ENCODE peak calls at places on chromosomes 16 and 17, in six cellular contexts. G, K, L, C, V and X are unnamed samples.

GRCh38 chr16:67040906-67041305 is 12.0 kb downstream of the CBFB start:
- DNase-seq in G (no peak), K (no peak), L (no peak), C (no peak), V (no peak), X (no peak)

GRCh38 chr17:71438631-71439146 is 682.1 kb upstream of the SOX9 start:
- DNase-seq in G (no peak), K (no peak), L (no peak), C (peak), V (no peak), X (no peak)

GRCh38 chr17:29546085-29546484 is 20.8 kb downstream of the ABHD15 start:
- DNase-seq in G (no peak), K (no peak), L (no peak), C (no peak), V (no peak), X (no peak)

GRCh38 chr17:46995841-46996571 is 17.0 kb upstream of the RPRML start:
- DNase-seq in G (no peak), K (peak), L (no peak), C (peak), V (no peak), X (no peak)

GRCh38 chr16:525520-526180 is 1.9 kb upstream of the CAPN15 start:
- DNase-seq in G (peak), K (peak), L (no peak), C (peak), V (no peak), X (no peak)

GRCh38 chr17:21522755-21523154 is 146.6 kb downstream of the KCNJ12 start:
- DNase-seq in G (no peak), K (no peak), L (no peak), C (no peak), V (no peak), X (no peak)

GRCh38 chr16:57893559-57894389 is 77.2 kb downstream of the CNGB1 start:
- DNase-seq in G (no peak), K (no peak), L (no peak), C (peak), V (no peak), X (peak)

GRCh38 chr16:57081744-57082143 is 10.6 kb upstream of the CPNE2 start:
- DNase-seq in G (no peak), K (no peak), L (no peak), C (no peak), V (no peak), X (no peak)

GRCh38 chr16:84040823-84041391 is 1.7 kb downstream of the SLC38A8 start:
- DNase-seq in G (no peak), K (peak), L (no peak), C (peak), V (no peak), X (no peak)

GRCh38 chr16:13997933-13998332 is 73.2 kb upstream of the MRTFB start:
- DNase-seq in G (no peak), K (no peak), L (no peak), C (peak), V (peak), X (peak)

GRCh38 chr16:14289692-14290340 is 218.7 kb downstream of the MRTFB start:
- DNase-seq in G (peak), K (no peak), L (no peak), C (no peak), V (no peak), X (no peak)

GRCh38 chr17:70407501-70407900 is 238.2 kb downstream of the KCNJ2 start:
- DNase-seq in G (no peak), K (no peak), L (no peak), C (peak), V (no peak), X (no peak)

GRCh38 chr17:19546289-19547065 is 12.8 kb downstream of the SLC47A1 start:
- DNase-seq in G (peak), K (no peak), L (no peak), C (no peak), V (peak), X (peak)

GRCh38 chr17:19541445-19541844 is 7.8 kb downstream of the SLC47A1 start:
- DNase-seq in G (no peak), K (no peak), L (no peak), C (no peak), V (no peak), X (no peak)

GRCh38 chr17:19540706-19541370 is 7.2 kb downstream of the SLC47A1 start:
- DNase-seq in G (no peak), K (no peak), L (no peak), C (no peak), V (no peak), X (no peak)

GRCh38 chr17:19542247-19542646 is 8.6 kb downstream of the SLC47A1 start:
- DNase-seq in G (no peak), K (no peak), L (no peak), C (no peak), V (no peak), X (no peak)

DNA sequence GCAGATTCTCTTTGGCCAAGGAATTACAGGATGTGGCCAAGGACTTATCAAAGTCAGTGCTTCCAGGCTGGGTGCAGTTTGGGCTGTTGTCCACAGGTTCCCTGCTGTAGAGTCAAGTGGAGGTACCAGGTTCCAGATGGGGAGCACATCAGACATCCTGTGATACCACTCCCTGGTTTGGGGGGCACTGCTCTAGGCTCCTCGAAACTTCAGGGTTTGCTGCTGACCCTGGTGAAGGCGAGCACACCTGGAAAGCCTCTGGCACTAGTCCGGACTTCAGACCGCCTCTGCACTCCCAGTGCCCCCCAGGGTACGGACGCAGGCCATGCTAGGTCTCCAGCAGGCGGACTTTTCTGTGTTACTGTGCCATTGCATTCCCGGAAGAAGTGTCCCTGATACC is 10.7 kb downstream of the SLC47A1 start:
- DNase-seq in G (no peak), K (no peak), L (no peak), C (no peak), V (no peak), X (no peak)
- TF ChIP-seq CTCF in G (no peak), K (no peak), L (no peak), C (no peak), V (no peak), X (no peak)

DNA sequence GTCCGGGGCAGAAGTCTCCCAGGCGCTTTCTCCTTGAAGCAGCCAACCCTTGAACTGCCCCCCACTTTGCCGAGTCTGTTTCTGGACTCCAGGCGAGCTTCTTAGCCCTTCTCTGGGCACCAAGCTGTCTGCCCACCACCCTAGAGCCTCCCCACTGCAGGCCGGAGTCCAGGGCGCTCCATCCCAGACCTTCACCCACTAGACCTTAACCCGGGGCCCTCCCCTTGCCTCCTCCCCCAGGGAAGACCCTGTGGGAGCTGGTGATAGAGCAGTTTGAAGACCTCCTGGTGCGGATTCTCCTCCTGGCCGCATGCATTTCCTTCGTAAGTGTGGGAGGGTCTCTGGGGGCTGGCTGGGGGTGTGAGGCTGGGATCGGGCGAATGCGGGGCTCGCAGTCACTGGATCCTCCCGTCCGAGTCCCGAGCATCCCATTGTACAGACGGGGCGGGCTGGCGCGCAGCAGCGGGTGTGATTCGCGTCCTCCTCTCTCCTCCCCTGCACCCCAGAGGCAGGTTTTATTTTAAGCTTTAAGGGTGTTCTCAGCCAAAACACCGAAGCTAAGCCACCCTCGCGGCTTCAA is 1.1 kb downstream of the ATP2A1 start:
- DNase-seq in G (no peak), K (peak), L (no peak), C (no peak), V (peak), X (peak)
- H3K27ac ChIP-seq in G (peak), K (no peak), L (no peak), C (no peak), V (no peak), X (no peak)

GRCh38 chr17:59848778-59849177 is 44.0 kb downstream of the TUBD1 start:
- DNase-seq in G (no peak), K (peak), L (no peak), C (peak), V (peak), X (peak)
- H3K4me3 ChIP-seq in G (no peak), K (no peak), L (no peak), C (no peak), V (no peak), X (no peak)

DNA sequence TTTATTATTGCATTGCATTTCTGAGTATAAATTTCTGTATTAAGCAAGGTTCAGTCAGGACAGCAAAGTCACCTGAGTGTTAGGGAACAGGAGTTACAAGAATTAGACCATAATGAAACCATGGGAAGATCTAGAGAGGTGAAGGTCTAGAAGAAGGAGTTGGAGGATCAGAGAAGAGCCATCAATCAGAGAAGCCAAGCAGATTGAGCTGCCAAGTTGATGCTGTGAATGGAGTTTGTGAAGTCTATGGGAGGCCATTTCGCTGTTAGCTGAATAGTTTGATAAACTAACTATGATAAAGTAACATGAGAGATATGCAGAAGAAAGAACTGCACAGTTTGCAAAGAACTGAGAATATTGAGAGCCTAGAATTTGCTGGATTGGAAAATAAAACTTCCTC is 40.4 kb downstream of the FBXL20 start:
- DNase-seq in G (no peak), K (no peak), L (no peak), C (no peak), V (no peak), X (no peak)
- TF ChIP-seq CTCF in G (no peak), K (no peak), L (no peak), C (no peak), V (no peak), X (no peak)

GRCh38 chr17:44144966-44145739 is 3.4 kb downstream of the HROB start:
- DNase-seq in G (no peak), K (no peak), L (no peak), C (no peak), V (no peak), X (no peak)
- H3K27ac ChIP-seq in G (no peak), K (no peak), L (no peak), C (no peak), V (no peak), X (no peak)

GRCh38 chr17:81118308-81119221 is 46.7 kb upstream of the PVALEF start:
- DNase-seq in G (no peak), K (no peak), L (no peak), C (no peak), V (no peak), X (no peak)
- H3K4me3 ChIP-seq in G (peak), K (no peak), L (no peak), C (peak), V (no peak), X (peak)